ENCODE peak calls at places on chromosome 18, in four cellular contexts. One of them, this sample, is unnamed.

GRCh38 chr18:13382683-13382989 is 164.1 kb downstream of the LDLRAD4 start:
- DNase-seq in AG04450: no peak
- DNase-seq in PC-3: no peak
- DNase-seq in left ventricle myocardium inferior: no peak
- DNase-seq in this sample: no peak

GRCh38 chr18:24189007-24189528 is 50.2 kb downstream of the CABYR start:
- DNase-seq in AG04450: no peak
- DNase-seq in PC-3: no peak
- DNase-seq in left ventricle myocardium inferior: no peak
- DNase-seq in this sample: no peak

GRCh38 chr18:1513519-1513918 is 608.8 kb downstream of the ADCYAP1 start:
- DNase-seq in AG04450: no peak
- DNase-seq in PC-3: peak; percentile 58
- DNase-seq in left ventricle myocardium inferior: no peak
- DNase-seq in this sample: no peak

GRCh38 chr18:8299054-8299708 is 310.1 kb upstream of the RAB12 start:
- DNase-seq in AG04450: no peak
- DNase-seq in PC-3: no peak
- DNase-seq in left ventricle myocardium inferior: no peak
- DNase-seq in this sample: peak; percentile 20

GRCh38 chr18:30712383-30712782 is 330.2 kb downstream of the DSC3 start:
- DNase-seq in AG04450: no peak
- DNase-seq in PC-3: no peak
- DNase-seq in left ventricle myocardium inferior: no peak
- DNase-seq in this sample: no peak

GRCh38 chr18:79203017-79203605 is 133.9 kb downstream of the ATP9B start:
- DNase-seq in AG04450: no peak
- DNase-seq in PC-3: peak; percentile 93
- DNase-seq in left ventricle myocardium inferior: no peak
- DNase-seq in this sample: no peak

GRCh38 chr18:6405237-6406074 is 9.3 kb downstream of the L3MBTL4 start:
- DNase-seq in AG04450: no peak
- DNase-seq in PC-3: no peak
- DNase-seq in left ventricle myocardium inferior: no peak
- DNase-seq in this sample: no peak

GRCh38 chr18:4358618-4359017 is 96.5 kb downstream of the DLGAP1 start:
- DNase-seq in AG04450: no peak
- DNase-seq in PC-3: no peak
- DNase-seq in left ventricle myocardium inferior: no peak
- DNase-seq in this sample: no peak

GRCh38 chr18:13574355-13574754 is 152.0 kb downstream of the FAM210A start:
- DNase-seq in AG04450: no peak
- DNase-seq in PC-3: no peak
- DNase-seq in left ventricle myocardium inferior: no peak
- DNase-seq in this sample: no peak

GRCh38 chr18:38966846-38967245 is 1401.2 kb upstream of the CELF4 start:
- DNase-seq in AG04450: no peak
- DNase-seq in PC-3: peak; percentile 3
- DNase-seq in left ventricle myocardium inferior: no peak
- DNase-seq in this sample: no peak

GRCh38 chr18:64037812-64038414 is 68.0 kb downstream of the SERPINB8 start:
- DNase-seq in AG04450: no peak
- DNase-seq in PC-3: peak; percentile 74
- DNase-seq in left ventricle myocardium inferior: no peak
- DNase-seq in this sample: no peak

GRCh38 chr18:45785015-45785597 is 40.4 kb upstream of the SIGLEC15 start:
- DNase-seq in AG04450: no peak
- DNase-seq in PC-3: no peak
- DNase-seq in left ventricle myocardium inferior: no peak
- DNase-seq in this sample: no peak

GRCh38 chr18:61653823-61654551 is 238.8 kb downstream of the RNF152 start:
- DNase-seq in AG04450: no peak
- DNase-seq in PC-3: no peak
- DNase-seq in left ventricle myocardium inferior: no peak
- DNase-seq in this sample: no peak

GRCh38 chr18:2302628-2303516 is 268.4 kb downstream of the METTL4 start:
- DNase-seq in AG04450: no peak
- DNase-seq in PC-3: peak; percentile 93
- DNase-seq in left ventricle myocardium inferior: no peak
- DNase-seq in this sample: no peak

GRCh38 chr18:61541673-61542072 is 208.4 kb downstream of the CDH20 start:
- DNase-seq in AG04450: no peak
- DNase-seq in PC-3: no peak
- DNase-seq in left ventricle myocardium inferior: no peak
- DNase-seq in this sample: no peak

GRCh38 chr18:54351186-54351585 is 6.5 kb downstream of the STARD6 start:
- DNase-seq in AG04450: no peak
- DNase-seq in PC-3: peak; percentile 51
- DNase-seq in left ventricle myocardium inferior: no peak
- DNase-seq in this sample: no peak

GRCh38 chr18:79525556-79526467 is 130.1 kb downstream of the NFATC1 start:
- DNase-seq in AG04450: no peak
- DNase-seq in PC-3: peak; percentile 6
- DNase-seq in left ventricle myocardium inferior: peak; percentile 72
- DNase-seq in this sample: peak; percentile 32

GRCh38 chr18:55141318-55141717 is 182.1 kb upstream of the CCDC68 start:
- DNase-seq in AG04450: no peak
- DNase-seq in PC-3: no peak
- DNase-seq in left ventricle myocardium inferior: no peak
- DNase-seq in this sample: no peak

GRCh38 chr18:46019956-46020355 is 52.1 kb downstream of the PSTPIP2 start:
- DNase-seq in AG04450: no peak
- DNase-seq in PC-3: no peak
- DNase-seq in left ventricle myocardium inferior: no peak
- DNase-seq in this sample: no peak

GRCh38 chr18:14997367-14997766 is 249.4 kb downstream of the ANKRD30B start:
- DNase-seq in AG04450: no peak
- DNase-seq in PC-3: no peak
- DNase-seq in left ventricle myocardium inferior: no peak
- DNase-seq in this sample: no peak

GRCh38 chr18:14999085-14999975 is 251.4 kb downstream of the ANKRD30B start:
- DNase-seq in AG04450: no peak
- DNase-seq in PC-3: no peak
- DNase-seq in left ventricle myocardium inferior: no peak
- DNase-seq in this sample: no peak
- H3K4me3 ChIP-seq in AG04450: no peak overlapping the region
- H3K4me3 ChIP-seq in PC-3: peak overlapping the region; percentile 43
- H3K4me3 ChIP-seq in left ventricle myocardium inferior: no peak overlapping the region
- H3K4me3 ChIP-seq in this sample: no peak overlapping the region

GRCh38 chr18:12255626-12256026 is 1.5 kb downstream of the CIDEA start:
- DNase-seq in AG04450: no peak
- DNase-seq in PC-3: peak; percentile 97
- DNase-seq in left ventricle myocardium inferior: no peak
- DNase-seq in this sample: no peak

GRCh38 chr18:12253027-12253426 is 1.1 kb upstream of the CIDEA start:
- DNase-seq in AG04450: no peak
- DNase-seq in PC-3: no peak
- DNase-seq in left ventricle myocardium inferior: no peak
- DNase-seq in this sample: no peak

GRCh38 chr18:12254137-12254819 is at the start of gene CIDEA:
- DNase-seq in AG04450: no peak
- DNase-seq in PC-3: no peak
- DNase-seq in left ventricle myocardium inferior: no peak
- DNase-seq in this sample: peak; percentile 18

GRCh38 chr18:12253517-12254136 is 534 bp upstream of the CIDEA start:
- DNase-seq in AG04450: no peak
- DNase-seq in PC-3: no peak
- DNase-seq in left ventricle myocardium inferior: peak; percentile 49
- DNase-seq in this sample: peak; percentile 70

GRCh38 chr18:12254820-12255511 is 805 bp downstream of the CIDEA start:
- DNase-seq in AG04450: no peak
- DNase-seq in PC-3: no peak
- DNase-seq in left ventricle myocardium inferior: no peak
- DNase-seq in this sample: no peak
- H3K4me3 ChIP-seq in AG04450: no peak overlapping the region
- H3K4me3 ChIP-seq in PC-3: no peak overlapping the region
- H3K4me3 ChIP-seq in left ventricle myocardium inferior: peak overlapping the region; percentile 63
- H3K4me3 ChIP-seq in this sample: no peak overlapping the region

GRCh38 chr18:22171839-22172582 is 2.6 kb downstream of the GATA6 start:
- DNase-seq in AG04450: no peak
- DNase-seq in PC-3: no peak
- DNase-seq in left ventricle myocardium inferior: no peak
- DNase-seq in this sample: peak; percentile 50

GRCh38 chr18:22173928-22174301 is 4.5 kb downstream of the GATA6 start:
- DNase-seq in AG04450: no peak
- DNase-seq in PC-3: no peak
- DNase-seq in left ventricle myocardium inferior: no peak
- DNase-seq in this sample: no peak

GRCh38 chr18:22172594-22173049 is 3.2 kb downstream of the GATA6 start:
- DNase-seq in AG04450: no peak
- DNase-seq in PC-3: no peak
- DNase-seq in left ventricle myocardium inferior: no peak
- DNase-seq in this sample: peak; percentile 50

GRCh38 chr18:22174341-22175148 is 5.2 kb downstream of the GATA6 start:
- DNase-seq in AG04450: no peak
- DNase-seq in PC-3: no peak
- DNase-seq in left ventricle myocardium inferior: no peak
- DNase-seq in this sample: peak; percentile 60

GRCh38 chr18:22173221-22173927 is 4.0 kb downstream of the GATA6 start:
- DNase-seq in AG04450: no peak
- DNase-seq in PC-3: no peak
- DNase-seq in left ventricle myocardium inferior: no peak
- DNase-seq in this sample: no peak
- H3K4me3 ChIP-seq in AG04450: no peak overlapping the region
- H3K4me3 ChIP-seq in PC-3: peak overlapping the region; percentile 3
- H3K4me3 ChIP-seq in left ventricle myocardium inferior: peak overlapping the region; percentile 99
- H3K4me3 ChIP-seq in this sample: peak overlapping the region; percentile 42

GRCh38 chr18:44709297-44710117 is 28.8 kb downstream of the SETBP1 start:
- DNase-seq in AG04450: no peak
- DNase-seq in PC-3: no peak
- DNase-seq in left ventricle myocardium inferior: no peak
- DNase-seq in this sample: peak; percentile 26
- H3K4me3 ChIP-seq in AG04450: no peak overlapping the region
- H3K4me3 ChIP-seq in PC-3: no peak overlapping the region
- H3K4me3 ChIP-seq in left ventricle myocardium inferior: no peak overlapping the region
- H3K4me3 ChIP-seq in this sample: no peak overlapping the region

GRCh38 chr18:9751371-9752031 is 43.4 kb downstream of the RAB31 start:
- DNase-seq in AG04450: peak; percentile 60
- DNase-seq in PC-3: no peak
- DNase-seq in left ventricle myocardium inferior: no peak
- DNase-seq in this sample: no peak

GRCh38 chr18:9750606-9751304 is 42.7 kb downstream of the RAB31 start:
- DNase-seq in AG04450: no peak
- DNase-seq in PC-3: no peak
- DNase-seq in left ventricle myocardium inferior: no peak
- DNase-seq in this sample: no peak

GRCh38 chr18:9753863-9754262 is 45.8 kb downstream of the RAB31 start:
- DNase-seq in AG04450: no peak
- DNase-seq in PC-3: no peak
- DNase-seq in left ventricle myocardium inferior: no peak
- DNase-seq in this sample: no peak

GRCh38 chr18:9746958-9747357 is 38.9 kb downstream of the RAB31 start:
- DNase-seq in AG04450: no peak
- DNase-seq in PC-3: peak; percentile 77
- DNase-seq in left ventricle myocardium inferior: no peak
- DNase-seq in this sample: no peak

GRCh38 chr18:9750112-9750511 is 42.0 kb downstream of the RAB31 start:
- DNase-seq in AG04450: no peak
- DNase-seq in PC-3: no peak
- DNase-seq in left ventricle myocardium inferior: no peak
- DNase-seq in this sample: no peak
- H3K4me3 ChIP-seq in AG04450: no peak overlapping the region
- H3K4me3 ChIP-seq in PC-3: no peak overlapping the region
- H3K4me3 ChIP-seq in left ventricle myocardium inferior: no peak overlapping the region
- H3K4me3 ChIP-seq in this sample: no peak overlapping the region

GRCh38 chr18:58842978-58843661 is 21.6 kb upstream of the ZNF532 start:
- DNase-seq in AG04450: no peak
- DNase-seq in PC-3: no peak
- DNase-seq in left ventricle myocardium inferior: peak; percentile 46
- DNase-seq in this sample: no peak

GRCh38 chr18:58846325-58846724 is 18.4 kb upstream of the ZNF532 start:
- DNase-seq in AG04450: no peak
- DNase-seq in PC-3: no peak
- DNase-seq in left ventricle myocardium inferior: no peak
- DNase-seq in this sample: no peak

GRCh38 chr18:58845913-58846312 is 18.8 kb upstream of the ZNF532 start:
- DNase-seq in AG04450: no peak
- DNase-seq in PC-3: no peak
- DNase-seq in left ventricle myocardium inferior: no peak
- DNase-seq in this sample: no peak

GRCh38 chr18:58844871-58845270 is 19.8 kb upstream of the ZNF532 start:
- DNase-seq in AG04450: no peak
- DNase-seq in PC-3: no peak
- DNase-seq in left ventricle myocardium inferior: no peak
- DNase-seq in this sample: no peak

GRCh38 chr18:58843662-58844035 is 21.0 kb upstream of the ZNF532 start:
- DNase-seq in AG04450: no peak
- DNase-seq in PC-3: no peak
- DNase-seq in left ventricle myocardium inferior: no peak
- DNase-seq in this sample: no peak
- H3K4me3 ChIP-seq in AG04450: no peak overlapping the region
- H3K4me3 ChIP-seq in PC-3: no peak overlapping the region
- H3K4me3 ChIP-seq in left ventricle myocardium inferior: no peak overlapping the region
- H3K4me3 ChIP-seq in this sample: no peak overlapping the region

GRCh38 chr18:34837769-34838194 is 127.7 kb downstream of the DTNA start:
- DNase-seq in AG04450: no peak
- DNase-seq in PC-3: no peak
- DNase-seq in left ventricle myocardium inferior: no peak
- DNase-seq in this sample: no peak
- H3K4me3 ChIP-seq in AG04450: no peak overlapping the region
- H3K4me3 ChIP-seq in PC-3: no peak overlapping the region
- H3K4me3 ChIP-seq in left ventricle myocardium inferior: peak overlapping the region; percentile 10
- H3K4me3 ChIP-seq in this sample: no peak overlapping the region

DNA sequence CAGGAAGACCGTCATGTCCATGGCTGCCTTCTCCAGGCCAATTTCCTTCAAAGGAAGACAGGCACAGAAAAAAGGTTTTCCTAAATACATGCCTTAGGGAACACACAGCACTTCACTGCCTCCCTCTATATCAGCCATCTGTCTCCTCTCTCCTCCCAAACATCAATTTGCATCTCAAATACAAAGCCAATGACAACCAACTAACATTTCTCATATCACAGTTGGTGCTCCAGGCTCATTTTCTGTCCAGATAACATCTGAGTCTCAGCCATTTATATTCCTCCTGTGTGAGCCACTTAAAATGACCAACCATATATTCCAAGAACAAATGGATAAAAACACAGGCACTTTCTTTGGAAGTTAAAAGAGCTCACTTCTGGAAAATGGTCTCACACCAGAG is 62.5 kb upstream of the ACAA2 start:
- DNase-seq in AG04450: no peak
- DNase-seq in PC-3: no peak
- DNase-seq in left ventricle myocardium inferior: no peak
- DNase-seq in this sample: no peak
- H3K4me3 ChIP-seq in AG04450: no peak overlapping the region
- H3K4me3 ChIP-seq in PC-3: no peak overlapping the region
- H3K4me3 ChIP-seq in left ventricle myocardium inferior: no peak overlapping the region
- H3K4me3 ChIP-seq in this sample: no peak overlapping the region